ENCODE peak calls at places on chromosomes 5 and 9, in seven cellular contexts. C is spleen, O is uterus, T is adrenal gland, E is IMR-90, X is right atrium auricular region, D is right lobe of liver. H is an unnamed sample. For H3K4me1, the result is how much of the 10 kb centered on the place peaks cover.

GRCh38 chr9:121645003-121645402 is 6.4 kb upstream of the DAB2IP start:
- DNase-seq in O (no peak), E (no peak), X (no peak), T (no peak), C (peak), D (no peak), H (no peak)

GRCh38 chr9:7185612-7186011 is 427.8 kb downstream of the KDM4C start:
- DNase-seq in D (no peak), X (no peak), C (no peak), E (peak), T (peak), O (no peak), H (peak)

GRCh38 chr9:115267788-115268187 is 149.8 kb upstream of the TNC start:
- DNase-seq in D (no peak), T (no peak), E (peak), O (no peak), C (no peak), X (no peak), H (no peak)

GRCh38 chr5:84242286-84242685 is 142.4 kb downstream of the EDIL3 start:
- DNase-seq in T (no peak), O (no peak), X (no peak), D (no peak), E (peak), C (no peak), H (no peak)

GRCh38 chr9:117278656-117279055 is 136.2 kb downstream of the ASTN2 start:
- DNase-seq in D (no peak), E (no peak), X (no peak), C (no peak), O (no peak), T (no peak), H (no peak)

GRCh38 chr5:56900858-56901578 is 8.4 kb upstream of the SETD9 start:
- DNase-seq in T (peak), O (peak), E (peak), X (no peak), C (no peak), D (no peak), H (peak)

GRCh38 chr9:136021891-136022681 is 60.9 kb upstream of the UBAC1 start:
- DNase-seq in D (peak), X (no peak), T (no peak), O (peak), E (no peak), C (no peak), H (peak)

GRCh38 chr9:5708414-5708813 is 79.5 kb downstream of the RIC1 start:
- DNase-seq in C (no peak), T (no peak), D (no peak), O (no peak), X (no peak), E (no peak), H (no peak)

GRCh38 chr5:9726931-9727330 is 96.8 kb upstream of the TAS2R1 start:
- DNase-seq in T (no peak), E (no peak), D (no peak), X (no peak), O (no peak), C (no peak), H (no peak)

GRCh38 chr5:159207616-159208507 is 1.5 kb downstream of the RNF145 start:
- DNase-seq in O (peak), E (peak), X (peak), C (peak), T (peak), D (peak), H (peak)

GRCh38 chr9:96553070-96553469 is 66.6 kb downstream of the CDC14B start:
- DNase-seq in E (peak), X (no peak), O (no peak), T (no peak), D (no peak), C (no peak), H (no peak)

GRCh38 chr5:134626369-134627014 is 6.1 kb downstream of the SAR1B start:
- DNase-seq in T (no peak), D (no peak), O (no peak), X (no peak), C (no peak), E (peak), H (no peak)

GRCh38 chr5:93677344-93678021 is 63.9 kb downstream of the POU5F2 start:
- DNase-seq in E (peak), D (no peak), C (no peak), X (no peak), T (peak), O (no peak), H (peak)

GRCh38 chr5:178630475-178630930 is 3.7 kb upstream of the CLK4 start:
- DNase-seq in D (no peak), E (peak), O (no peak), C (no peak), X (no peak), T (no peak), H (no peak)

GRCh38 chr5:96332535-96333396 is 100.3 kb downstream of the PCSK1 start:
- DNase-seq in D (peak), O (no peak), T (no peak), C (no peak), E (no peak), X (no peak), H (no peak)

GRCh38 chr5:44887722-44888121 is 79.0 kb downstream of the MRPS30 start:
- DNase-seq in O (no peak), C (no peak), D (no peak), X (no peak), T (no peak), E (no peak), H (no peak)

GRCh38 chr9:132670359-132670815 is at the start of gene GTF3C4:
- DNase-seq in X (peak), T (peak), E (peak), C (peak), O (peak), D (peak), H (no peak)

GRCh38 chr9:98998441-98999151 is 54.9 kb downstream of the COL15A1 start:
- DNase-seq in T (peak), X (peak), D (peak), O (peak), E (peak), C (peak), H (peak)

GRCh38 chr9:97853056-97853843 is at the start of gene FOXE1:
- DNase-seq in O (no peak), D (no peak), E (no peak), X (no peak), C (no peak), T (no peak), H (peak)

GRCh38 chr5:179558912-179559279 is 8.5 kb downstream of the RUFY1 start:
- DNase-seq in T (peak), C (peak), O (no peak), X (no peak), E (peak), D (peak), H (peak)

GRCh38 chr9:91060520-91061343 is 259.1 kb downstream of the SYK start:
- DNase-seq in D (no peak), E (peak), T (peak), O (peak), C (no peak), X (peak), H (no peak)

GRCh38 chr5:75156585-75156984 is 80.1 kb downstream of the ANKRD31 start:
- DNase-seq in O (no peak), C (no peak), D (no peak), X (no peak), T (no peak), E (no peak), H (peak)

GRCh38 chr9:128286435-128286834 is 10.4 kb downstream of the SWI5 start:
- DNase-seq in C (no peak), D (no peak), X (no peak), O (no peak), T (no peak), E (peak), H (no peak)

GRCh38 chr5:61132559-61132958 is 29.7 kb downstream of the SMIM15 start:
- DNase-seq in D (no peak), O (no peak), C (no peak), E (peak), T (no peak), X (no peak), H (no peak)

GRCh38 chr9:98432960-98433359 is 177.5 kb upstream of the TBC1D2 start:
- DNase-seq in E (no peak), X (no peak), C (no peak), T (no peak), O (no peak), D (no peak), H (no peak)

GRCh38 chr5:114221807-114222206 is 140.1 kb upstream of the KCNN2 start:
- DNase-seq in X (no peak), O (no peak), C (no peak), D (no peak), T (no peak), E (peak), H (no peak)

GRCh38 chr9:93900436-93900819 is 54.7 kb downstream of the BARX1 start:
- DNase-seq in O (no peak), T (no peak), E (no peak), C (peak), D (no peak), X (no peak), H (peak)

GRCh38 chr5:109191153-109191558 is 218.6 kb downstream of the PJA2 start:
- DNase-seq in O (no peak), D (no peak), X (no peak), T (peak), C (no peak), E (peak), H (no peak)

GRCh38 chr5:133029321-133029720 is 3.0 kb upstream of the ZCCHC10 start:
- DNase-seq in T (no peak), D (no peak), X (no peak), O (no peak), C (no peak), E (no peak), H (no peak)

GRCh38 chr5:140042551-140043507 is at the start of gene NRG2:
- DNase-seq in C (peak), D (peak), O (peak), T (peak), E (peak), X (peak), H (peak)
- TF ChIP-seq CTCF in C (peak), D (peak), O (peak), T (peak), E (peak), X (peak), H (peak)

DNA sequence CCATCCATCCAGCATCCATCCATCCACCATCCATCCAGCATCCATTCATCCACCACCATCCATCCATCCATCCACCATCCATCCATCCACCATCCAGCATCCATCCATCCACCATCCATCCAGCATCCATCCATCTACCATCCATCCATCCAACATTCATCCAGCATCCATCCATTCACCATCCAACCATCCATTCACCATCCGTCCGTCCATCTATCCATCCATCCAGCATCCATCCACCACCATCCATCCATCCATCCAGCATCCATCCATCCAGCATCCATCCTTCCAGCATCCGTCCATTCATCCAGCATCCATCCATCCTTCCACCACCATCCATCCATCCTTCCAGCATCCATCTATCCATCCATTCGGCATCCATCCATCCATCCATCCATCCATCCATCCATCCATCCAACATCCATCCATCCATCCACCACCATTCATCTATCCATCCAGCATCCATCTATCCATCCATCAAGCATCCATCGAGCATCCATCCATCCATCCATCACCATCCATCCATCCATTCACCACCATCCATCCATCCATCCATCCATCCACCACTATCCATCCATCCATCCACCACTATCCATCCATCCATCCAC is 32.4 kb upstream of the WDR5 start:
- DNase-seq in X (no peak), E (no peak), O (no peak), C (no peak), T (no peak), D (no peak), H (no peak)
- H3K4me1 ChIP-seq in X (under half), E (under half), O (under half), C (under half), T (under half), D (under half), H (under half)

DNA sequence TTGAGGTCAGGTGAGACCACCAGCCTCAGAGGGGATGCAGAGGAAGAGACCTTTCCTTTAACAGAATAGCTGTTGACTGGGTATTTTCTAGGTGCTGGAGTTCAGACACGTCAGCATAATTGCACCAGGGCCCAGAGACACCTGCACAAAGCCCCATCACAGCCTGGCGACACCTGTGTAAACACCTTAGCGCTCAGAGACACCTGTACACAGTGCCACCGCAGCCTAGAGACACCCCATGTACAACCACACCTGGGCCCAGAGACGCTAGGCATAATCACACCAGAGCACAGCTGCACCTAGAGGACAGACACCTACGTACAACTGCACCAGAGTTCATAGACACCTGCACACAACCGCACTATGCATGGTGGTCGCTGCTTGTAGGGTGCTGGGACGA is 1.0 kb downstream of the TRIP13 start:
- DNase-seq in T (no peak), E (no peak), C (no peak), D (no peak), O (no peak), X (no peak), H (no peak)
- H3K27ac ChIP-seq in T (no peak), E (no peak), C (no peak), D (no peak), O (no peak), X (no peak), H (no peak)

GRCh38 chr9:104776787-104777186 is 12.9 kb downstream of the NIPSNAP3B start:
- DNase-seq in X (no peak), T (no peak), C (no peak), D (no peak), E (peak), O (no peak), H (no peak)
- TF ChIP-seq CTCF in X (no peak), T (no peak), C (no peak), D (no peak), E (no peak), O (no peak), H (no peak)

H was measured in endodermal cell.